ENCODE peak calls at places on chromosomes 2 and 18, in four cellular contexts. V, U, S and A are unnamed samples.

GRCh38 chr2:225994748-225995405 is 595.4 kb downstream of the NYAP2 start:
- DNase-seq in V (peak), U (peak), S (no peak), A (no peak)

GRCh38 chr2:20507166-20507692 is 60.4 kb downstream of the RHOB start:
- DNase-seq in V (peak), U (no peak), S (peak), A (no peak)

GRCh38 chr2:98483257-98483861 is 38.7 kb downstream of the INPP4A start:
- DNase-seq in V (no peak), U (no peak), S (no peak), A (no peak)

GRCh38 chr2:46786228-46786627 is 129.4 kb downstream of the MCFD2 start:
- DNase-seq in V (no peak), U (no peak), S (no peak), A (no peak)

GRCh38 chr2:157874997-157875719 is 972 bp downstream of the ACVR1 start:
- DNase-seq in V (peak), U (peak), S (peak), A (peak)

GRCh38 chr18:32271649-32272324 is 81.9 kb downstream of the MEP1B start:
- DNase-seq in V (peak), U (peak), S (peak), A (peak)

GRCh38 chr2:122414911-122415310 is 659.5 kb downstream of the TSN start:
- DNase-seq in V (no peak), U (no peak), S (no peak), A (no peak)

GRCh38 chr2:237026981-237027711 is 58.5 kb upstream of the COPS8 start:
- DNase-seq in V (peak), U (peak), S (peak), A (peak)

GRCh38 chr18:76495435-76496199 is 575 bp upstream of the ZNF516 start:
- DNase-seq in V (peak), U (peak), S (peak), A (no peak)

GRCh38 chr2:21020668-21021288 is 23.1 kb downstream of the APOB start:
- DNase-seq in V (no peak), U (no peak), S (no peak), A (no peak)

GRCh38 chr2:238873841-238874240 is 26.0 kb downstream of the TWIST2 start:
- DNase-seq in V (no peak), U (no peak), S (no peak), A (no peak)

GRCh38 chr2:238875531-238876231 is 27.8 kb downstream of the TWIST2 start:
- DNase-seq in V (peak), U (no peak), S (no peak), A (no peak)

GRCh38 chr2:238876232-238876630 is 28.3 kb downstream of the TWIST2 start:
- DNase-seq in V (no peak), U (no peak), S (no peak), A (no peak)

GRCh38 chr2:238874330-238875050 is 26.6 kb downstream of the TWIST2 start:
- DNase-seq in V (no peak), U (no peak), S (no peak), A (no peak)

DNA sequence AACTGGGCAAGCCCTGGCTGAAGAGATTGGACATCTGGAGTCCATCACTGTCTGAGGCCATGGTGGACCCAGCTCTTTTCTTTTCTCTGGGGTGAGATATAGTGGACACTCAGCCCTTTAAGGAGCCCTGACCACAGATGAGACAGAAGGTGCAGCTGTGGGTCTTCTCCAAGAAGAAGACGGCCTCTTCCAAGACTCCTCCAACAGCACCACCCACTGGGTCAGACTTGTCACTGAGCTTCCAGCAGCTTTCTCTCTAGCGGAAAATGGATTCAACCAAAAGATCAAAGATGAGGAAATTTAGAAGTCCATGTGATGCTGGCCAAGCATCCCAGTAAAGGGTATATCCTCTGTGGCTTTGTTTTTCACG is 27.3 kb downstream of the TWIST2 start:
- DNase-seq in V (no peak), U (no peak), S (no peak), A (no peak)
- TF ChIP-seq CTCF in V (peak), U (no peak), S (no peak), A (peak)

DNA sequence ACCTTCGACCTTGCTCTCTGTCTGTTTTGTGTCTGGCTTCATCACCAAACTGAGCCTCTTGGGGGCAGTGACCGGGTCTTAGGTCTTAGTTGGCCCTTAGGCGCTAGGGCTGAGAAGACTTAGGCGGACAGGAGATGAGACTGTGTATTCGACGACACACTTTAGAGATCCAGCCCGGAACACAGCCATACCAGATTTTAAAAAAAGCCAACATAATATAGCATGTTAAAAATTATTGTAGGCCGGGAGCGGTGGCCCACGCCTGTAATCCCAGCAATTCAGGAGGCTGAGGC is 9.5 kb upstream of the PROC start:
- DNase-seq in V (no peak), U (no peak), S (no peak), A (no peak)
- H3K4me3 ChIP-seq in V (no peak), U (peak), S (no peak), A (no peak)

GRCh38 chr2:239599299-239599698 is 198.5 kb upstream of the HDAC4 start:
- DNase-seq in V (no peak), U (no peak), S (no peak), A (no peak)
- TF ChIP-seq CTCF in V (no peak), U (no peak), S (no peak), A (no peak)

GRCh38 chr18:48733854-48734253 is 195.0 kb downstream of the CTIF start:
- DNase-seq in V (no peak), U (no peak), S (no peak), A (no peak)
- H3K4me3 ChIP-seq in V (no peak), U (no peak), S (no peak), A (no peak)

GRCh38 chr2:191245046-191245868 is at the start of gene MYO1B:
- DNase-seq in V (peak), U (peak), S (peak), A (no peak)
- TF ChIP-seq CTCF in V (peak), U (peak), S (peak), A (no peak)

DNA sequence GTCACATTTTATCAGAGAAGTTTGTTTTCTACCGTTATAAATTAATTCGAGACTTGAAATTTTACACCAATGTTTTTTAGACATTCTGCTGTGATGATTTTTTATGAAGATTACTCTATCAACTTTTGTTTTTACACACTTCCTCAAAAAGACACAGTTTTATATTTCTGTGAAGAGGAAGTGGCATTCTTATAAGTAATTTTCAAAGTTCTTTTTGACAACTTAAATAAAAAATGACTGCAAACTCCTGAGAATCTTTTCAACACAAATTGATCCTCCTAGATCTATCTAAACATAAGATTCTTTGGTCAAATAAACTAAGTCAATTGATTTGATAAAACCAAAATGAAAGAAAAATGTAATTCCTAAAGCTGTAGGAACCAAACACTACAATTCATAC is 13.7 kb downstream of the ANKRD44 start:
- DNase-seq in V (no peak), U (no peak), S (peak), A (no peak)
- H3K4me3 ChIP-seq in V (no peak), U (no peak), S (peak), A (no peak)

GRCh38 chr2:120366698-120367097 is 20.8 kb downstream of the INHBB start:
- DNase-seq in V (no peak), U (no peak), S (no peak), A (no peak)
- TF ChIP-seq CTCF in V (no peak), U (no peak), S (no peak), A (no peak)